ENCODE peak calls at places on chromosomes 16 and 17, in six cellular contexts. R is AG08395, Z is NCI-H460, N is NCI-H1092 treated with DMSO at 0.1 percent for 48 hours, P is astrocyte of the cerebellum, U is HAP-1. Q is an unnamed sample.

GRCh38 chr17:28684963-28685362 is 23.0 kb downstream of the SUPT6H start:
- DNase-seq in R (peak), Z (peak), N (no peak), P (no peak), U (no peak), Q (no peak)

GRCh38 chr16:11152677-11153321 is 103.2 kb downstream of the SOCS1 start:
- DNase-seq in R (no peak), Z (no peak), N (peak), P (no peak), U (no peak), Q (no peak)

GRCh38 chr16:2385441-2385840 is 43.8 kb upstream of the CCNF start:
- DNase-seq in R (no peak), Z (no peak), N (no peak), P (no peak), U (no peak), Q (no peak)

GRCh38 chr16:83513006-83513755 is 294.6 kb upstream of the HSBP1 start:
- DNase-seq in R (peak), Z (no peak), N (no peak), P (peak), U (no peak), Q (no peak)

GRCh38 chr16:287298-287811 is 4.4 kb downstream of the PDIA2 start:
- DNase-seq in R (no peak), Z (no peak), N (peak), P (no peak), U (no peak), Q (no peak)

GRCh38 chr16:49781401-49781800 is 74.5 kb downstream of the ZNF423 start:
- DNase-seq in R (no peak), Z (no peak), N (no peak), P (no peak), U (no peak), Q (no peak)

GRCh38 chr17:34357398-34357797 is 1.1 kb downstream of the CCL13 start:
- DNase-seq in R (no peak), Z (no peak), N (no peak), P (no peak), U (no peak), Q (no peak)

GRCh38 chr17:57861000-57861736 is 11.3 kb upstream of the MRPS23 start:
- DNase-seq in R (no peak), Z (no peak), N (no peak), P (peak), U (no peak), Q (no peak)

GRCh38 chr16:23392223-23392600 is 60.8 kb downstream of the COG7 start:
- DNase-seq in R (no peak), Z (no peak), N (no peak), P (no peak), U (no peak), Q (no peak)

GRCh38 chr17:12568358-12569251 is 97.1 kb upstream of the MYOCD start:
- DNase-seq in R (no peak), Z (no peak), N (no peak), P (no peak), U (no peak), Q (no peak)

GRCh38 chr17:44279586-44280344 is 11.8 kb upstream of the SLC4A1 start:
- DNase-seq in R (peak), Z (no peak), N (no peak), P (peak), U (no peak), Q (no peak)

GRCh38 chr16:88430524-88431446 is 22.3 kb upstream of the ZFPM1 start:
- DNase-seq in R (peak), Z (no peak), N (no peak), P (no peak), U (no peak), Q (no peak)

Q was measured in HEK293T.